ENCODE peak calls at places on chromosomes 12 and 14, in five cellular contexts. Q is NCI-H1092 treated with DMSO at 0.1 percent for 48 hours, G is head of caudate nucleus, X is smooth muscle cell of the brain vasculature, Z is OCI-M1. T is an unnamed sample.

GRCh38 chr12:102314821-102315220 is 117.2 kb upstream of the PMCH start:
- DNase-seq in X (no peak), Q (no peak), Z (no peak), G (no peak), T (no peak)

GRCh38 chr12:104536841-104537240 is 80.1 kb downstream of the CHST11 start:
- DNase-seq in Q (no peak), G (no peak), Z (no peak), X (no peak), T (no peak)

GRCh38 chr12:94867066-94867855 is 136.2 kb downstream of the NDUFA12 start:
- DNase-seq in X (no peak), Z (peak), G (no peak), Q (no peak), T (no peak)

GRCh38 chr14:79576434-79576833 is 634.9 kb downstream of the DIO2 start:
- DNase-seq in Z (no peak), G (no peak), X (no peak), Q (no peak), T (no peak)

GRCh38 chr14:90698379-90698869 is 117.8 kb downstream of the TTC7B start:
- DNase-seq in Z (no peak), X (peak), Q (peak), G (peak), T (no peak)

GRCh38 chr12:111178194-111179081 is 190.5 kb downstream of the PHETA1 start:
- DNase-seq in X (no peak), G (no peak), Z (peak), Q (no peak), T (no peak)

GRCh38 chr14:35826218-35826951 is at the start of gene BRMS1L:
- DNase-seq in G (peak), Q (peak), Z (peak), X (peak), T (no peak)

GRCh38 chr12:30939234-30939633 is 12.7 kb downstream of the TSPAN11 start:
- DNase-seq in Z (no peak), Q (no peak), G (no peak), X (no peak), T (no peak)

GRCh38 chr14:32319368-32320049 is 9.6 kb upstream of the AKAP6 start:
- DNase-seq in Q (no peak), G (no peak), X (no peak), Z (no peak), T (no peak)

GRCh38 chr12:122336015-122336946 is 70.0 kb upstream of the VPS33A start:
- DNase-seq in G (no peak), Q (no peak), Z (peak), X (no peak), T (no peak)

GRCh38 chr12:104670439-104671406 is 214.0 kb downstream of the CHST11 start:
- DNase-seq in X (no peak), Z (no peak), G (no peak), Q (no peak), T (no peak)

GRCh38 chr12:66612053-66612775 is 66.7 kb downstream of the GRIP1 start:
- DNase-seq in X (no peak), Z (no peak), G (no peak), Q (no peak), T (no peak)

GRCh38 chr14:87805315-87805723 is 187.7 kb downstream of the GALC start:
- DNase-seq in Q (peak), X (no peak), Z (peak), G (peak), T (no peak)

GRCh38 chr12:107436376-107436775 is 249.2 kb upstream of the PWP1 start:
- DNase-seq in Z (no peak), G (no peak), X (no peak), Q (no peak), T (no peak)

GRCh38 chr12:74382994-74383393 is 154.6 kb upstream of the ATXN7L3B start:
- DNase-seq in Z (no peak), X (no peak), Q (no peak), G (no peak), T (no peak)

GRCh38 chr14:98903371-98903770 is 368.6 kb downstream of the BCL11B start:
- DNase-seq in Q (no peak), X (no peak), G (no peak), Z (no peak), T (no peak)

GRCh38 chr12:105196090-105196489 is 39.9 kb downstream of the APPL2 start:
- DNase-seq in Z (no peak), Q (no peak), G (no peak), X (no peak), T (no peak)

GRCh38 chr12:76666272-76666845 is 97.6 kb upstream of the ZDHHC17 start:
- DNase-seq in Q (no peak), G (no peak), X (no peak), Z (no peak), T (no peak)

GRCh38 chr12:90816353-90817089 is 138.5 kb downstream of the CCER1 start:
- DNase-seq in Q (no peak), X (no peak), Z (no peak), G (no peak), T (peak)

GRCh38 chr12:109053382-109054123 is 1.2 kb downstream of the USP30 start:
- DNase-seq in Z (peak), X (no peak), Q (no peak), G (no peak), T (no peak)

GRCh38 chr14:70654609-70655008 is 12.9 kb downstream of the TTC9 start:
- DNase-seq in Q (no peak), G (no peak), Z (no peak), X (no peak), T (no peak)

GRCh38 chr14:69316449-69317391 is 56.8 kb downstream of the GALNT16 start:
- DNase-seq in G (no peak), X (peak), Z (no peak), Q (no peak), T (no peak)

GRCh38 chr14:60653388-60653690 is 4.1 kb upstream of the SIX1 start:
- DNase-seq in G (no peak), X (no peak), Z (no peak), Q (peak), T (no peak)

GRCh38 chr12:78406213-78406612 is 458.4 kb upstream of the SYT1 start:
- DNase-seq in X (no peak), Z (no peak), G (no peak), Q (no peak), T (no peak)

GRCh38 chr12:124400124-124400523 is 105.2 kb downstream of the RFLNA start:
- DNase-seq in Z (no peak), G (no peak), X (no peak), Q (no peak), T (no peak)

GRCh38 chr12:121765573-121765972 is 27.9 kb downstream of the RHOF start:
- DNase-seq in Z (no peak), X (peak), Q (no peak), G (peak), T (no peak)